ENCODE peak calls at places on chromosomes 12 and 14, in seven cellular contexts. K is NCI-H774; O is H7; B is stimulated activated CD4-positive, alpha-beta T cell treated with anti-CD3 and anti-CD28 coated beads, Interleukin-15, amount 100 ng/mL, for 1 hour; X is neuronal stem cell; G is hypothalamus; Q is HS-5. J is an unnamed sample.

GRCh38 chr12:113065126-113066007 is 8.8 kb downstream of the DTX1 start:
- DNase-seq in X (peak; percentile 52), G (no peak), K (no peak), B (no peak), O (peak; percentile 98), Q (no peak), J (peak; percentile 37)

GRCh38 chr12:1927051-1927680 is 8.7 kb upstream of the CACNA2D4 start:
- DNase-seq in G (no peak), O (peak; percentile 22), B (no peak), K (no peak), Q (no peak), X (no peak), J (no peak)

GRCh38 chr12:10717410-10717809 is 5.7 kb downstream of the YBX3 start:
- DNase-seq in X (no peak), O (no peak), G (no peak), K (no peak), Q (no peak), B (no peak), J (no peak)

GRCh38 chr12:52969828-52970569 is 21.1 kb downstream of the KRT18 start:
- DNase-seq in O (no peak), B (no peak), G (no peak), K (no peak), X (no peak), Q (no peak), J (no peak)

GRCh38 chr12:116339800-116340371 is 62.4 kb upstream of the MED13L start:
- DNase-seq in O (no peak), B (no peak), X (no peak), Q (no peak), K (no peak), G (no peak), J (no peak)

GRCh38 chr12:57461326-57461903 is 1.8 kb downstream of the GLI1 start:
- DNase-seq in Q (no peak), X (peak; percentile 65), O (peak; percentile 96), G (no peak), K (no peak), B (no peak), J (no peak)

GRCh38 chr14:24279301-24280186 is 8.1 kb upstream of the RABGGTA start:
- DNase-seq in B (peak; percentile 30), K (no peak), X (no peak), O (peak; percentile 38), G (no peak), Q (no peak), J (peak; percentile 70)

GRCh38 chr14:54852215-54852614 is 50.4 kb downstream of the GCH1 start:
- DNase-seq in X (no peak), G (no peak), B (no peak), O (no peak), K (no peak), Q (no peak), J (no peak)

GRCh38 chr12:104590002-104590401 is 133.3 kb downstream of the CHST11 start:
- DNase-seq in G (no peak), Q (no peak), K (no peak), O (no peak), X (no peak), B (no peak), J (no peak)

GRCh38 chr12:119578112-119578511 is 15.5 kb upstream of the TMEM233 start:
- DNase-seq in B (no peak), Q (peak; percentile 52), G (no peak), O (no peak), K (no peak), X (no peak), J (no peak)

GRCh38 chr14:20413785-20414117 is 450 bp upstream of the TEP1 start:
- DNase-seq in B (no peak), G (no peak), Q (no peak), O (peak; percentile 53), X (no peak), K (no peak), J (no peak)

GRCh38 chr12:14854586-14855163 is 11.3 kb upstream of the ART4 start:
- DNase-seq in X (no peak), Q (no peak), K (no peak), O (no peak), G (no peak), B (no peak), J (no peak)

GRCh38 chr12:67068773-67069450 is 200.2 kb upstream of the CAND1 start:
- DNase-seq in G (no peak), K (peak; percentile 65), O (peak; percentile 89), X (peak; percentile 66), B (peak; percentile 30), Q (no peak), J (peak; percentile 59)

GRCh38 chr14:51118993-51119392 is 24.1 kb upstream of the TRIM9 start:
- DNase-seq in G (no peak), B (no peak), O (no peak), K (no peak), Q (no peak), X (no peak), J (no peak)

GRCh38 chr14:65471038-65471878 is 58.7 kb downstream of the FUT8 start:
- DNase-seq in B (no peak), O (no peak), K (no peak), Q (no peak), G (no peak), X (no peak), J (no peak)

GRCh38 chr14:90558041-90558982 is 161.5 kb downstream of the CALM1 start:
- DNase-seq in B (no peak), X (no peak), G (no peak), O (no peak), K (no peak), Q (no peak), J (no peak)

GRCh38 chr12:31728289-31728916 is 418 bp downstream of the AMN1 start:
- DNase-seq in X (no peak), K (no peak), O (peak; percentile 63), B (no peak), Q (peak; percentile 26), G (no peak), J (no peak)

GRCh38 chr14:99688210-99688581 is 4.1 kb downstream of the CYP46A1 start:
- DNase-seq in X (no peak), B (no peak), G (no peak), Q (no peak), K (no peak), O (peak; percentile 56), J (no peak)

GRCh38 chr14:26597136-26598080 is at the start of gene NOVA1:
- DNase-seq in B (no peak), X (peak; percentile 50), O (peak; percentile 68), K (no peak), Q (no peak), G (no peak), J (peak; percentile 33)

GRCh38 chr12:72612171-72612570 is 340.0 kb downstream of the TRHDE start:
- DNase-seq in G (no peak), B (no peak), X (no peak), K (no peak), O (peak; percentile 7), Q (no peak), J (no peak)

GRCh38 chr12:40300490-40300889 is 75.7 kb downstream of the LRRK2 start:
- DNase-seq in B (no peak), O (no peak), G (no peak), Q (no peak), X (no peak), K (no peak), J (no peak)

GRCh38 chr12:94318178-94318577 is 141.5 kb downstream of the CEP83 start:
- DNase-seq in X (no peak), O (no peak), G (no peak), B (no peak), Q (no peak), K (no peak), J (no peak)

GRCh38 chr12:98402081-98402480 is 113.3 kb upstream of the TMPO start:
- DNase-seq in K (no peak), B (no peak), G (no peak), O (no peak), X (no peak), Q (no peak), J (no peak)

GRCh38 chr12:92146497-92146828 is 817 bp upstream of the BTG1 start:
- DNase-seq in B (no peak), O (no peak), Q (no peak), K (peak; percentile 63), X (no peak), G (no peak), J (no peak)

GRCh38 chr12:120738252-120739030 is 12.8 kb downstream of the ACADS start:
- DNase-seq in B (no peak), O (no peak), K (no peak), X (no peak), Q (no peak), G (no peak), J (no peak)

GRCh38 chr14:36661506-36662257 is at the start of gene PAX9:
- DNase-seq in K (peak; percentile 93), X (peak; percentile 91), G (no peak), O (peak; percentile 96), Q (peak; percentile 38), B (no peak), J (peak; percentile 93)

GRCh38 chr14:99035712-99036593 is 236.0 kb downstream of the BCL11B start:
- DNase-seq in O (peak; percentile 91), X (peak; percentile 51), K (no peak), G (no peak), B (no peak), Q (peak; percentile 44), J (no peak)

GRCh38 chr14:80572666-80573065 is 361.4 kb upstream of the DIO2 start:
- DNase-seq in O (no peak), X (no peak), Q (no peak), K (no peak), G (no peak), B (no peak), J (no peak)

GRCh38 chr14:102523200-102524025 is 13.8 kb upstream of the ANKRD9 start:
- DNase-seq in O (peak; percentile 62), X (no peak), Q (no peak), B (no peak), K (peak; percentile 32), G (no peak), J (peak; percentile 81)

GRCh38 chr12:132450391-132451171 is 39.4 kb upstream of the FBRSL1 start:
- DNase-seq in Q (no peak), B (no peak), K (no peak), G (no peak), X (no peak), O (peak; percentile 56), J (no peak)

GRCh38 chr14:91482278-91483023 is 27.7 kb downstream of the PPP4R3A start:
- DNase-seq in Q (no peak), G (no peak), B (no peak), X (no peak), K (no peak), O (no peak), J (no peak)

GRCh38 chr14:88541324-88541723 is 13.5 kb downstream of the PTPN21 start:
- DNase-seq in Q (no peak), K (no peak), B (no peak), G (no peak), O (no peak), X (no peak), J (no peak)

GRCh38 chr12:47739959-47740358 is 14.7 kb upstream of the ENDOU start:
- DNase-seq in K (no peak), O (no peak), X (no peak), G (no peak), B (no peak), Q (no peak), J (no peak)

GRCh38 chr12:106750524-106750923 is 24.0 kb upstream of the RIC8B start:
- DNase-seq in K (no peak), X (no peak), O (no peak), B (no peak), G (no peak), Q (no peak), J (no peak)

GRCh38 chr12:94534761-94535613 is 75.3 kb upstream of the CEP83 start:
- DNase-seq in B (no peak), O (peak; percentile 33), Q (no peak), K (no peak), X (peak; percentile 11), G (no peak), J (no peak)

GRCh38 chr12:1346126-1346525 is 248.3 kb downstream of the FBXL14 start:
- DNase-seq in X (no peak), K (no peak), Q (peak; percentile 40), G (no peak), O (no peak), B (no peak), J (no peak)

GRCh38 chr14:35492569-35493014 is 41.4 kb upstream of the INSM2 start:
- DNase-seq in B (no peak), X (no peak), Q (no peak), G (no peak), O (no peak), K (no peak), J (no peak)